ENCODE peak calls at places on chromosomes 13 and 19, in seven cellular contexts. T is neural crest cell; M is body of pancreas; U is lower leg skin; J is psoas muscle; S is CD4-positive, alpha-beta T cell; O is endodermal cell. G is an unnamed sample.

GRCh38 chr19:7074705-7075282 is 5.3 kb downstream of the ZNF557 start:
- DNase-seq in T (no peak), M (no peak), U (no peak), J (no peak), S (no peak), O (no peak), G (no peak)

GRCh38 chr13:36548129-36548528 is 115.8 kb downstream of the CCNA1 start:
- DNase-seq in T (no peak), M (no peak), U (no peak), J (no peak), S (no peak), O (no peak), G (no peak)

GRCh38 chr13:37313383-37313782 is 207.9 kb upstream of the CSNK1A1L start:
- DNase-seq in T (no peak), M (no peak), U (peak; percentile 50), J (no peak), S (no peak), O (no peak), G (no peak)

GRCh38 chr19:6228523-6229215 is 51.1 kb downstream of the MLLT1 start:
- DNase-seq in T (no peak), M (no peak), U (no peak), J (peak; percentile 48), S (no peak), O (no peak), G (no peak)

GRCh38 chr19:6132482-6132881 is 3.0 kb upstream of the ACSBG2 start:
- DNase-seq in T (no peak), M (no peak), U (no peak), J (no peak), S (no peak), O (no peak), G (no peak)

GRCh38 chr13:113924184-113924583 is 49.7 kb downstream of the C13orf46 start:
- DNase-seq in T (no peak), M (no peak), U (no peak), J (no peak), S (no peak), O (no peak), G (no peak)

GRCh38 chr19:39320948-39321831 is 527 bp upstream of the LRFN1 start:
- DNase-seq in T (no peak), M (no peak), U (no peak), J (no peak), S (no peak), O (peak; percentile 62), G (no peak)

GRCh38 chr13:77026255-77026782 is 640 bp downstream of the FBXL3 start:
- DNase-seq in T (peak; percentile 38), M (peak; percentile 87), U (peak; percentile 90), J (peak; percentile 94), S (peak; percentile 77), O (peak; percentile 85), G (peak; percentile 57)

GRCh38 chr13:80337011-80337688 is 3.8 kb downstream of the SPRY2 start:
- DNase-seq in T (peak; percentile 12), M (no peak), U (no peak), J (no peak), S (no peak), O (peak; percentile 56), G (no peak)

GRCh38 chr13:102346769-102347168 is 55.1 kb downstream of the FGF14 start:
- DNase-seq in T (no peak), M (no peak), U (no peak), J (no peak), S (no peak), O (no peak), G (no peak)

GRCh38 chr13:44739539-44739938 is 163.4 kb upstream of the TSC22D1 start:
- DNase-seq in T (no peak), M (no peak), U (no peak), J (no peak), S (no peak), O (no peak), G (no peak)

GRCh38 chr13:41065098-41065497 is 3.8 kb downstream of the WBP4 start:
- DNase-seq in T (no peak), M (no peak), U (no peak), J (no peak), S (no peak), O (no peak), G (no peak)

GRCh38 chr19:37304190-37304883 is 66.6 kb upstream of the ZNF527 start:
- DNase-seq in T (peak; percentile 30), M (peak; percentile 66), U (no peak), J (peak; percentile 56), S (no peak), O (peak; percentile 87), G (peak; percentile 47)

GRCh38 chr13:40408602-40409001 is 257.8 kb downstream of the FOXO1 start:
- DNase-seq in T (no peak), M (no peak), U (no peak), J (no peak), S (no peak), O (no peak), G (no peak)

GRCh38 chr13:64688893-64689677 is 2541.1 kb downstream of the PCDH9 start:
- DNase-seq in T (no peak), M (no peak), U (no peak), J (no peak), S (no peak), O (no peak), G (no peak)

GRCh38 chr13:104085611-104086010 is 1019.4 kb upstream of the SLC10A2 start:
- DNase-seq in T (no peak), M (no peak), U (no peak), J (no peak), S (no peak), O (no peak), G (no peak)

GRCh38 chr19:56069642-56070041 is 51.5 kb downstream of the ZNF787 start:
- DNase-seq in T (no peak), M (no peak), U (no peak), J (no peak), S (no peak), O (no peak), G (no peak)

GRCh38 chr19:56066152-56067023 is 54.7 kb downstream of the ZNF787 start:
- DNase-seq in T (peak; percentile 80), M (peak; percentile 81), U (no peak), J (peak; percentile 79), S (peak; percentile 56), O (peak; percentile 92), G (peak; percentile 71)

GRCh38 chr19:56076413-56076998 is 44.6 kb downstream of the ZNF787 start:
- DNase-seq in T (peak; percentile 76), M (peak; percentile 65), U (no peak), J (no peak), S (peak; percentile 19), O (peak; percentile 89), G (peak; percentile 59)

DNA sequence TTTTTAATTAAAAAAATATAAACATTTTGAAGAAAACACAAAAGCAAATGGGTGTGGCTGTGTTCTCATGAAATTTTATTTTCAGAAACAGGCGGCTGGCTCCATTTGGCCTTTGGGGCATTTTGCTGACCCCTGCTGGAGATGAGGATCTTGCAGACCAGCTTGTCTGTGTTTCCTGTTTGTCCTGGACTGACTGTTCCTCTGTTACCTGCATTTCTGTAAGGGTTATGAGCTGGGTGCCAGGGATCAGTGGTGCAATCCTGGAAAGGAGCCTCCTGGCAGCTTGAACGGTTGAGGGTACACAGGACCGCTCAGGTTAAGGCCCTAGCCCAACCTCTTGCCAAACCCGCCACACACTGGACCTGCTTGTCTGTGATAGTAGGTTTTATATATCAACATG is 49.9 kb downstream of the ZNF787 start:
- DNase-seq in T (no peak), M (no peak), U (no peak), J (no peak), S (no peak), O (peak; percentile 67), G (no peak)
- TF ChIP-seq CTCF in T (peak; percentile 49), M (no peak), U (no peak), J (no peak), S (no peak), O (peak; percentile 72), G (peak; percentile 52)

DNA sequence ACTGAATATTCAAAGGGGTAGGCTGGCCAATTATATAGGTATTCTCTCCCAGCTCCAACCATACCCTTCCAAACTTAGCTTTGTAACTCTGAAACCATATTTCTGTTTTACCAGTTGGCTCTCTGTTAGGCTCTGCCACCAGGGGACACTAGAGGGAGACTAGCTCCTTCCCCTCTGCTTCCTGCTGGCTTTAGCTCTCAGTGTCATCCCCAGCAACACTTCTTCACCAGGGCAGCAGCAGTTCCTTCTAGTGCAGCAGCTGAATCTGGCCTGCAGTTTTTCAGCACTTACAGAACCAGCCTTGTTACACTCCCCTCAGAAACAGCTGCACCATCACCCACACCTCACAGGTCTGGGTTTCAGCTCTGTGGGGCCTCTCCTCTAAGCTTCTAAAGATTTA is 51.0 kb upstream of the DOCK9 start:
- DNase-seq in T (no peak), M (no peak), U (no peak), J (no peak), S (peak; percentile 42), O (peak; percentile 85), G (no peak)
- TF ChIP-seq CTCF in T (peak; percentile 45), M (no peak), U (no peak), J (peak; percentile 10), S (peak; percentile 25), O (peak; percentile 76), G (peak; percentile 27)

DNA sequence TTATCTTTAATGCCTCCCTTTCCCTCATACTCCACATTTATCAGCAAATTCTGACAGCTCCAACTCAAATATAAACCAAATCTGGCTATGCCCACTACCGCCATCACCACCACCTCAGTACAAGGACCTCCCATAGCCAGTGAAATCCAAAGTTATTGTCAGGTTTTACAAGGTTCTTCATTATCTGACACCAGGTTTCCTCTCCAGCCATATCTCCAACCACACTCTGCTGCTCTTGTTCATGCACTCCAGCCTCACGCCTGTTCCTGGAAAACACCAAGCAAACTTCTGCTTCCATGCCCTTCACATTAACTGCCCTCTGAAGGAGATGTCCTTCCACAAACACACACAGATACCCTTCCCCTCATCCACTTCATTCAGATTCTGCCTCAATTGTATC is 102.2 kb upstream of the MIR17HG start:
- DNase-seq in T (no peak), M (no peak), U (no peak), J (no peak), S (no peak), O (no peak), G (no peak)
- TF ChIP-seq CTCF in T (no peak), M (no peak), U (no peak), J (no peak), S (no peak), O (no peak), G (no peak)

GRCh38 chr19:31545766-31546165 is 196.5 kb upstream of the TSHZ3 start:
- DNase-seq in T (no peak), M (no peak), U (no peak), J (no peak), S (no peak), O (peak; percentile 29), G (no peak)

GRCh38 chr19:31553112-31553843 is 204.0 kb upstream of the TSHZ3 start:
- DNase-seq in T (no peak), M (no peak), U (no peak), J (no peak), S (no peak), O (no peak), G (no peak)

GRCh38 chr19:31553844-31554215 is 204.6 kb upstream of the TSHZ3 start:
- DNase-seq in T (no peak), M (no peak), U (peak; percentile 25), J (no peak), S (no peak), O (no peak), G (no peak)

GRCh38 chr19:31546561-31546960 is 197.3 kb upstream of the TSHZ3 start:
- DNase-seq in T (no peak), M (no peak), U (no peak), J (no peak), S (no peak), O (peak; percentile 18), G (no peak)

DNA sequence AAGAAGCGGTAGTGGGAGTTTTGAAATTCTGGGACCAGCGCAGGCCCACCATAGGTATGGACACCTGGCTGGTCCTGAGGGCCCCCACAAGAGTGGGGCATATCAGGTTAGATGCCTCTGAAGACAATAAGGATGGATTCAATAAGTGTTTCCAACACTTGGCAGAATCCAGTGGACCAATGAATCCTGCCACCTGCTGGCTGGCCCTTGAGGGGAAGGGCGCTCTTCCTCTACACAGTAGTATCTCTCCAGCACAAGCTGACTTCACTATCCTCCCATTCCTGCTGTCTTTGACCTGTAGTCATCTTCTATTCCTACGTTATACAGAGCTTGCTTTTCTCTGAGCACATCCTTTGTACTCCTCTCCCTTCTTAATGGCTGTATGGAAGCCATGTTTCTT is 199.7 kb upstream of the TSHZ3 start:
- DNase-seq in T (no peak), M (peak; percentile 16), U (no peak), J (no peak), S (no peak), O (peak; percentile 72), G (no peak)
- TF ChIP-seq CTCF in T (peak; percentile 57), M (peak; percentile 28), U (no peak), J (peak; percentile 36), S (no peak), O (peak; percentile 86), G (peak; percentile 56)

G was measured in progenitor cell of endocrine pancreas.